ENCODE peak calls at places on chromosomes 16 and 17, in nine cellular contexts. W is progenitor cell of endocrine pancreas; M is stimulated activated CD4-positive, alpha-beta T cell treated with anti-CD3 and anti-CD28 coated beads, Interleukin-4, amount 100 ng/mL, for 4 hours; X is natural killer cell; C is astrocyte of the hippocampus; L is coronary artery; O is upper lobe of right lung; T is AG10803; S is EH. N is an unnamed sample.
A peak's percentile ranks its signal among the peaks of the same experiment; 100 is the strongest.

GRCh38 chr16:1773703-1774455 is 945 bp upstream of the MRPS34 start:
- DNase-seq in X (no peak), S (peak; percentile 44), L (no peak), C (peak; percentile 71), W (no peak), M (no peak), T (peak; percentile 50), O (no peak), N (no peak)

GRCh38 chr16:88850531-88851199 is 6.1 kb downstream of the GALNS start:
- DNase-seq in L (no peak), W (no peak), X (no peak), M (no peak), C (no peak), T (no peak), O (no peak), S (no peak), N (no peak)

GRCh38 chr17:1766382-1767135 is 4.7 kb downstream of the SERPINF1 start:
- DNase-seq in T (no peak), C (no peak), X (no peak), M (no peak), S (no peak), O (no peak), W (no peak), L (peak; percentile 77), N (no peak)

GRCh38 chr16:52034830-52035229 is 512.1 kb downstream of the TOX3 start:
- DNase-seq in L (no peak), T (no peak), X (no peak), S (no peak), C (no peak), M (no peak), W (no peak), O (no peak), N (no peak)

GRCh38 chr17:156094-156621 is 18.8 kb downstream of the SCGB1C2 start:
- DNase-seq in L (no peak), W (no peak), X (no peak), T (no peak), O (no peak), S (no peak), C (no peak), M (no peak), N (no peak)

GRCh38 chr17:36631022-36631421 is 29.6 kb downstream of the MRM1 start:
- DNase-seq in M (no peak), S (no peak), O (no peak), X (no peak), L (no peak), T (no peak), W (no peak), C (no peak), N (no peak)

GRCh38 chr17:17416400-17417360 is 60.1 kb upstream of the MED9 start:
- DNase-seq in W (no peak), C (peak; percentile 79), O (peak; percentile 75), T (peak; percentile 79), M (peak; percentile 4), S (peak; percentile 82), L (no peak), X (no peak), N (no peak)

GRCh38 chr17:77322534-77323412 is 182.0 kb downstream of the SEC14L1 start:
- DNase-seq in M (no peak), T (peak; percentile 99), L (peak; percentile 99), O (peak; percentile 82), W (no peak), S (peak; percentile 99), C (peak; percentile 99), X (no peak), N (peak; percentile 72)

GRCh38 chr17:10881959-10882358 is 44.1 kb upstream of the PIRT start:
- DNase-seq in L (peak; percentile 56), T (no peak), C (no peak), M (no peak), S (no peak), O (no peak), W (no peak), X (no peak), N (no peak)